ENCODE peak calls at places on chromosomes 6 and 20, in eight cellular contexts. C, N, J, T, F, P, W and H are unnamed samples.

GRCh38 chr20:38844963-38845362 is 39.5 kb downstream of the PPP1R16B start:
- DNase-seq in C (no peak), N (no peak), J (peak), T (no peak), F (no peak), P (no peak), W (no peak), H (no peak)

GRCh38 chr6:100381111-100381510 is 83.6 kb downstream of the SIM1 start:
- DNase-seq in C (no peak), N (peak), J (no peak), T (no peak), F (no peak), P (no peak), W (no peak), H (no peak)

GRCh38 chr6:138592698-138593097 is 93.4 kb upstream of the NHSL1 start:
- DNase-seq in C (no peak), N (peak), J (no peak), T (no peak), F (no peak), P (no peak), W (no peak), H (no peak)

GRCh38 chr6:24238700-24239099 is 112.7 kb downstream of the NRSN1 start:
- DNase-seq in C (no peak), N (no peak), J (no peak), T (no peak), F (no peak), P (no peak), W (no peak), H (no peak)

GRCh38 chr6:125149256-125150144 is 4.1 kb upstream of the TPD52L1 start:
- DNase-seq in C (no peak), N (peak), J (no peak), T (no peak), F (no peak), P (no peak), W (no peak), H (no peak)

GRCh38 chr6:153059311-153059710 is 56.8 kb upstream of the MTRF1L start:
- DNase-seq in C (no peak), N (no peak), J (no peak), T (no peak), F (no peak), P (no peak), W (no peak), H (no peak)

GRCh38 chr6:143160008-143160407 is 99.3 kb downstream of the AIG1 start:
- DNase-seq in C (no peak), N (no peak), J (no peak), T (no peak), F (no peak), P (no peak), W (no peak), H (no peak)

GRCh38 chr20:41135187-41135887 is 2.0 kb upstream of the PLCG1 start:
- DNase-seq in C (peak), N (peak), J (peak), T (no peak), F (no peak), P (no peak), W (peak), H (peak)

GRCh38 chr6:149114167-149114566 is 203.3 kb upstream of the TAB2 start:
- DNase-seq in C (no peak), N (no peak), J (no peak), T (no peak), F (no peak), P (peak), W (no peak), H (no peak)

GRCh38 chr6:69233195-69233524 is 563.6 kb downstream of the LMBRD1 start:
- DNase-seq in C (no peak), N (no peak), J (no peak), T (no peak), F (no peak), P (no peak), W (no peak), H (no peak)

GRCh38 chr6:22643780-22644179 is 74.4 kb downstream of the HDGFL1 start:
- DNase-seq in C (no peak), N (no peak), J (no peak), T (no peak), F (no peak), P (no peak), W (no peak), H (no peak)

GRCh38 chr20:57573176-57573575 is 12.3 kb downstream of the PCK1 start:
- DNase-seq in C (peak), N (no peak), J (no peak), T (no peak), F (no peak), P (no peak), W (no peak), H (no peak)

GRCh38 chr6:152338335-152339125 is 298.6 kb downstream of the SYNE1 start:
- DNase-seq in C (no peak), N (peak), J (peak), T (no peak), F (no peak), P (peak), W (peak), H (peak)

GRCh38 chr20:52494244-52494643 is 302.7 kb upstream of the ZFP64 start:
- DNase-seq in C (no peak), N (peak), J (no peak), T (no peak), F (no peak), P (no peak), W (no peak), H (no peak)

GRCh38 chr6:72466971-72467566 is 154.8 kb upstream of the KCNQ5 start:
- DNase-seq in C (peak), N (no peak), J (no peak), T (no peak), F (no peak), P (peak), W (no peak), H (no peak)

GRCh38 chr20:34755367-34755766 is 51.2 kb downstream of the TP53INP2 start:
- DNase-seq in C (no peak), N (no peak), J (no peak), T (no peak), F (no peak), P (no peak), W (no peak), H (no peak)

GRCh38 chr20:6940052-6940451 is 172.6 kb downstream of the BMP2 start:
- DNase-seq in C (peak), N (peak), J (no peak), T (no peak), F (no peak), P (no peak), W (peak), H (peak)

GRCh38 chr6:33840064-33840926 is 36.5 kb upstream of the MLN start:
- DNase-seq in C (peak), N (peak), J (peak), T (no peak), F (no peak), P (no peak), W (no peak), H (no peak)

GRCh38 chr6:132730560-132730959 is 16.7 kb upstream of the VNN1 start:
- DNase-seq in C (no peak), N (no peak), J (no peak), T (no peak), F (no peak), P (no peak), W (no peak), H (no peak)

GRCh38 chr6:87378947-87379346 is 28.8 kb upstream of the CFAP206 start:
- DNase-seq in C (no peak), N (no peak), J (no peak), T (no peak), F (no peak), P (no peak), W (no peak), H (no peak)

GRCh38 chr6:40721252-40721936 is 134.2 kb upstream of the LRFN2 start:
- DNase-seq in C (no peak), N (peak), J (peak), T (no peak), F (no peak), P (no peak), W (no peak), H (no peak)

GRCh38 chr6:78835817-78836216 is 31.5 kb upstream of the IRAK1BP1 start:
- DNase-seq in C (no peak), N (no peak), J (peak), T (no peak), F (no peak), P (no peak), W (no peak), H (no peak)

GRCh38 chr6:45438156-45438555 is 60.4 kb upstream of the SUPT3H start:
- DNase-seq in C (no peak), N (peak), J (no peak), T (no peak), F (no peak), P (no peak), W (no peak), H (no peak)

GRCh38 chr6:104473021-104473429 is 386.7 kb downstream of the HACE1 start:
- DNase-seq in C (no peak), N (peak), J (no peak), T (no peak), F (no peak), P (no peak), W (no peak), H (no peak)

GRCh38 chr20:54668271-54669053 is 193.1 kb downstream of the DOK5 start:
- DNase-seq in C (no peak), N (peak), J (peak), T (no peak), F (no peak), P (no peak), W (no peak), H (peak)

GRCh38 chr6:15551798-15552197 is 111.0 kb downstream of the DTNBP1 start:
- DNase-seq in C (no peak), N (peak), J (peak), T (no peak), F (no peak), P (no peak), W (peak), H (no peak)

GRCh38 chr6:122789078-122789861 is at the start of gene SMPDL3A:
- DNase-seq in C (peak), N (peak), J (peak), T (peak), F (no peak), P (peak), W (peak), H (peak)

GRCh38 chr20:34859367-34859766 is 13.3 kb downstream of the GGT7 start:
- DNase-seq in C (no peak), N (no peak), J (no peak), T (no peak), F (no peak), P (no peak), W (no peak), H (no peak)